ENCODE peak calls at places on chromosome 21, in seven cellular contexts. A is fibroblast of the aortic adventitia, K is PC-9, Q is AG09309, N is uterus, Z is coronary artery, V is GM10248. T is an unnamed sample.

GRCh38 chr21:15638856-15639549 is 90.8 kb upstream of the USP25 start:
- DNase-seq in Q (no peak), N (peak; percentile 50), Z (no peak), V (no peak), K (peak; percentile 33), A (peak; percentile 38), T (no peak)

GRCh38 chr21:14878971-14879370 is 185.8 kb downstream of the NRIP1 start:
- DNase-seq in V (no peak), Q (no peak), K (no peak), A (no peak), N (no peak), Z (no peak), T (no peak)

GRCh38 chr21:15743593-15743992 is 13.8 kb downstream of the USP25 start:
- DNase-seq in K (no peak), Z (no peak), A (no peak), Q (no peak), V (no peak), N (no peak), T (no peak)

GRCh38 chr21:33022489-33022827 is 3.3 kb upstream of the OLIG2 start:
- DNase-seq in Z (peak; percentile 49), N (no peak), V (peak; percentile 14), A (no peak), K (no peak), Q (no peak), T (no peak)

GRCh38 chr21:32386195-32386870 is 6.5 kb downstream of the URB1 start:
- DNase-seq in N (no peak), K (no peak), V (no peak), Z (no peak), Q (no peak), A (no peak), T (peak; percentile 60)

GRCh38 chr21:19557488-19557887 is 1153.9 kb upstream of the TMPRSS15 start:
- DNase-seq in Z (no peak), A (no peak), Q (no peak), K (no peak), N (no peak), V (no peak), T (no peak)

GRCh38 chr21:38955495-38955894 is 149.8 kb downstream of the ETS2 start:
- DNase-seq in Q (no peak), Z (no peak), V (no peak), A (no peak), N (no peak), K (no peak), T (peak; percentile 46)

GRCh38 chr21:16842716-16843115 is 670.1 kb upstream of the CXADR start:
- DNase-seq in V (no peak), Q (no peak), A (no peak), Z (no peak), K (no peak), N (no peak), T (no peak)

GRCh38 chr21:31795992-31796391 is 64.1 kb upstream of the SCAF4 start:
- DNase-seq in N (no peak), Q (no peak), V (no peak), A (peak; percentile 36), Z (no peak), K (no peak), T (no peak)

GRCh38 chr21:18499761-18500376 is 96.3 kb upstream of the TMPRSS15 start:
- DNase-seq in K (peak; percentile 4), Z (no peak), N (no peak), Q (no peak), V (no peak), A (peak; percentile 52), T (peak; percentile 12)

GRCh38 chr21:33022828-33023573 is 2.7 kb upstream of the OLIG2 start:
- DNase-seq in Q (no peak), A (no peak), Z (peak; percentile 69), V (no peak), K (no peak), N (no peak), T (no peak)

GRCh38 chr21:27771938-27772505 is 805.1 kb upstream of the ADAMTS5 start:
- DNase-seq in V (no peak), N (no peak), A (no peak), Q (no peak), K (no peak), Z (no peak), T (no peak)

GRCh38 chr21:26840912-26841311 is 4.3 kb downstream of the ADAMTS1 start:
- DNase-seq in N (peak; percentile 69), K (no peak), A (peak; percentile 91), Z (peak; percentile 81), Q (no peak), V (no peak), T (peak; percentile 57)

GRCh38 chr21:20258542-20258941 is 739.7 kb upstream of the NCAM2 start:
- DNase-seq in Z (no peak), A (no peak), V (no peak), K (no peak), N (no peak), Q (no peak), T (no peak)

GRCh38 chr21:16028163-16028562 is 298.4 kb downstream of the USP25 start:
- DNase-seq in K (no peak), N (no peak), Q (no peak), Z (no peak), V (no peak), A (no peak), T (no peak)

GRCh38 chr21:38301321-38302214 is 44.8 kb downstream of the KCNJ15 start:
- DNase-seq in K (no peak), N (no peak), V (no peak), Z (no peak), Q (no peak), A (no peak), T (no peak)

GRCh38 chr21:23522750-23523149 is 2084.5 kb downstream of the MRPL39 start:
- DNase-seq in A (no peak), Q (no peak), Z (no peak), V (no peak), K (no peak), N (no peak), T (no peak)

DNA sequence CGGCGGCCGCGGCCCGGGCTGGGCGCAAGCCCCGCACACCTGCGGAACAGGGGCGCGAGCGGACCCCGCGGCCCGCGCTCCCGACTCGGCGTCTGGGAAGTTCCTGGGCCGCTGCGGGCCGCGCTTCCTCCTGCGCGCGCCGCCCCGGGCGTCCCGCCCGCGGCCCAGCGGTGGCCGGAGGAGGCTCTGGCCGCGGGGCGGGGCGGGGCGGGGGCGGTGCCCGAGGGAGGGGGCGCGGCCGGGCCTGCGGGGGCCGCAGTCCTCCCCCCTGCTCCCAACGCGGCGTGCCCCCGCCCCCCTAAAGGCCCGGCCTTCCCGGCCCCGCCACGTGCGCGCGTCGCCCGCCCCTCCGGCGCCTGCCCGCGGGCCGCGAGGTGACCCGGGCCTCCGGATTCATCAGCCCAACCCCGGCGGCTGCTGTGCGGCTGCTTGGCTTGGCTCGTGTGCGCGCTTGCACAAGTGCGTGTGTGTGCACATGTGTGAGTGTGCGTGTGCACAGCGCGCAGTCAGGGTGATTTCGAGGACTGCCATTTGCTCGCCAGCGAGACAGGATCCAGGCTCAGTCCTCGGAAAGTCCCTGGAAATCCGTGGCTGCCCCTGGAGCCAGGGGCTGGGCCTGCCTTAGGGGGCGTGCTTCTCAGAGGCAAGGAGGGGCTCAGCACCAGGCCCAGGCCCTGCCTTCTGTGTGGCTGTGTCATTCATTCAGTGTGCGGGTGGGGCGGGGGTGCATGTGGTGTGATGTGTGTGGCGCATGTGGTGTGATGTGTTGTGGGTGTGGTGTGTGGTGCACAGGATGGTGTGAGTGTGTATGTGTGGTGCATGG is at the start of gene C2CD2:
- DNase-seq in Z (no peak), N (peak; percentile 66), K (peak; percentile 77), V (peak; percentile 92), Q (no peak), A (peak; percentile 57), T (peak; percentile 77)
- TF ChIP-seq CTCF in Z (no peak), N (no peak), K (no peak), V (no peak), Q (no peak), A (no peak), T (no peak)

GRCh38 chr21:25359724-25360123 is 247.6 kb downstream of the MRPL39 start:
- DNase-seq in K (no peak), A (no peak), Q (no peak), V (no peak), N (no peak), Z (no peak), T (no peak)

GRCh38 chr21:25361097-25361496 is 246.2 kb downstream of the MRPL39 start:
- DNase-seq in Z (no peak), N (no peak), A (no peak), K (no peak), V (no peak), Q (no peak), T (no peak)

GRCh38 chr21:25361765-25362164 is 245.5 kb downstream of the MRPL39 start:
- DNase-seq in V (no peak), K (no peak), Z (no peak), N (no peak), A (no peak), Q (no peak), T (no peak)

GRCh38 chr21:25362375-25363267 is 244.7 kb downstream of the MRPL39 start:
- DNase-seq in K (no peak), V (no peak), Q (no peak), Z (no peak), A (no peak), N (no peak), T (no peak)

GRCh38 chr21:25360593-25360992 is 246.7 kb downstream of the MRPL39 start:
- DNase-seq in Z (no peak), N (no peak), K (no peak), A (no peak), Q (no peak), V (no peak), T (no peak)
- TF ChIP-seq CTCF in Z (no peak), N (no peak), K (no peak), A (peak; percentile 48), Q (peak; percentile 27), V (no peak), T (no peak)

DNA sequence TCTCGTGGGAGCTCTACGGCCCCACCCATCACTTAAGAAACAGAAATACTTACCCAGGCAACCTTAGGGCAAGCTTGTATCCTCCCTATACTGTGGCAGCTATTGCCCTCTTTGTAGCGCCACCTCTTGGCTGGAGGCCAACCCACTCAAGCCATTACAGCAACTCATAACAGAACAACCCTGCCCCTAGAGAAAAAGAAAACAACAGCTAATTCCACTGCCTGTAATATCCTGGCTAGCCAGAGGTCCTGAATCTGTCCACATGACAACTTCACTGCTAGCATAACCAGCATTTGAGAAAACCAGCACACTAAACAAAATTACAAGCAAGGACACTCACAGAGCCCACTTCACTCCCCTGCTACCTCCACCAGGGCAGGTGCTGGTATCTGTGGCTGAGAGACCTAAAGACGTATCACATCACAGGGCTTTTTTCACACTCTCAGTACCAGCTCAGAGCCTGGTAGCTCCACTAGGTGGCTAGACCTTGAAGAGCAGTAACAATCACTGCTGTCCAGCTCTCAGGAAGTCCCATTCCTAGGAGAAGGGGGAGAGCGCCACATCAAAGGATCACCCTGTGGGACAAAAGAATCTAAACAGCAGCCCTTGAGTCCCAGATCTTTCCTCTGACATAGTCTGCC is 14.5 kb upstream of the MX1 start:
- DNase-seq in K (no peak), N (no peak), V (no peak), Z (peak; percentile 64), A (no peak), Q (no peak), T (no peak)
- TF ChIP-seq CTCF in K (no peak), N (no peak), V (no peak), Z (no peak), A (no peak), Q (peak; percentile 24), T (peak; percentile 43)

DNA sequence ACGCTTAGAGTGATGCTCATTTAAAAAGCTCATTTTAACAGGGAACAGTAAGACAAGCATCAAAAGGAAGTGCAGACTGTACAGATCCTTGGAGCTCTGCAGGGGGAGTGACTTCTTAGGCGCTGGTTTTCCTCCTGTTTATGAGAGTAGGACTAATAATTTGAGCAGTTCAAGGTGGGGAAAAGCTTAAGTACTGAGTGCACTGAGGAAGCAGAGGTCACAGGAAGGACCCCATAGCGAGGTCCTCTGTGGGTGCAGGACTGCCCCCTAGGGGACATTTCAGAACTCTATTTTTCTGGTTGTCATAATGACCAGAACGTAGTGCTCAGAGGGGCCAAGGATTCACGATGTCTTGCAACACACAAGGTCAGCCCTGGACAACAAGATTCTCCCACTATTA is 112.1 kb downstream of the HLCS start:
- DNase-seq in Q (no peak), A (no peak), N (no peak), Z (no peak), V (peak; percentile 44), K (no peak), T (no peak)
- TF ChIP-seq CTCF in Q (peak; percentile 59), A (peak; percentile 49), N (no peak), Z (no peak), V (peak; percentile 51), K (peak; percentile 59), T (peak; percentile 73)